ENCODE peak calls at places on chromosomes 7 and 10, in nine cellular contexts. One of them, this sample, is unnamed.

GRCh38 chr7:20828947-20829346 is 42.3 kb upstream of the SP8 start:
- DNase-seq in substantia nigra: no peak
- DNase-seq in HepG2: no peak
- DNase-seq in lower lobe of right lung: no peak
- DNase-seq in GM23338: no peak
- DNase-seq in CD4-positive, alpha-beta T cell: no peak
- DNase-seq in A549: no peak
- DNase-seq in colonic mucosa: no peak
- DNase-seq in CD8-positive, alpha-beta T cell: no peak
- DNase-seq in this sample: no peak

GRCh38 chr7:143321734-143322133 is 5.8 kb downstream of the CLCN1 start:
- DNase-seq in substantia nigra: no peak
- DNase-seq in CD4-positive, alpha-beta T cell: no peak
- DNase-seq in CD8-positive, alpha-beta T cell: no peak
- DNase-seq in colonic mucosa: peak
- DNase-seq in HepG2: no peak
- DNase-seq in lower lobe of right lung: peak
- DNase-seq in A549: no peak
- DNase-seq in GM23338: no peak
- DNase-seq in this sample: no peak

GRCh38 chr10:24223953-24224352 is 15.0 kb downstream of the KIAA1217 start:
- DNase-seq in substantia nigra: no peak
- DNase-seq in CD4-positive, alpha-beta T cell: no peak
- DNase-seq in A549: no peak
- DNase-seq in CD8-positive, alpha-beta T cell: no peak
- DNase-seq in lower lobe of right lung: no peak
- DNase-seq in GM23338: no peak
- DNase-seq in HepG2: no peak
- DNase-seq in colonic mucosa: no peak
- DNase-seq in this sample: no peak

GRCh38 chr10:59073456-59074053 is 102.9 kb upstream of the PHYHIPL start:
- DNase-seq in GM23338: no peak
- DNase-seq in lower lobe of right lung: no peak
- DNase-seq in CD8-positive, alpha-beta T cell: no peak
- DNase-seq in A549: no peak
- DNase-seq in CD4-positive, alpha-beta T cell: no peak
- DNase-seq in substantia nigra: no peak
- DNase-seq in colonic mucosa: no peak
- DNase-seq in HepG2: peak
- DNase-seq in this sample: no peak

GRCh38 chr10:31686566-31686965 is 242.1 kb downstream of the ARHGAP12 start:
- DNase-seq in CD8-positive, alpha-beta T cell: no peak
- DNase-seq in CD4-positive, alpha-beta T cell: no peak
- DNase-seq in lower lobe of right lung: no peak
- DNase-seq in HepG2: no peak
- DNase-seq in substantia nigra: no peak
- DNase-seq in colonic mucosa: no peak
- DNase-seq in A549: no peak
- DNase-seq in GM23338: no peak
- DNase-seq in this sample: no peak

GRCh38 chr7:137992042-137992737 is 9.7 kb downstream of the CREB3L2 start:
- DNase-seq in A549: no peak
- DNase-seq in colonic mucosa: no peak
- DNase-seq in lower lobe of right lung: no peak
- DNase-seq in substantia nigra: no peak
- DNase-seq in GM23338: no peak
- DNase-seq in CD8-positive, alpha-beta T cell: no peak
- DNase-seq in CD4-positive, alpha-beta T cell: no peak
- DNase-seq in HepG2: peak
- DNase-seq in this sample: no peak

GRCh38 chr7:43501881-43502280 is 81.0 kb upstream of the STK17A start:
- DNase-seq in lower lobe of right lung: no peak
- DNase-seq in CD8-positive, alpha-beta T cell: no peak
- DNase-seq in HepG2: peak
- DNase-seq in A549: no peak
- DNase-seq in CD4-positive, alpha-beta T cell: no peak
- DNase-seq in substantia nigra: no peak
- DNase-seq in GM23338: no peak
- DNase-seq in colonic mucosa: no peak
- DNase-seq in this sample: no peak

GRCh38 chr10:78473016-78473415 is 439.4 kb downstream of the RPS24 start:
- DNase-seq in A549: no peak
- DNase-seq in colonic mucosa: no peak
- DNase-seq in HepG2: no peak
- DNase-seq in GM23338: peak
- DNase-seq in CD4-positive, alpha-beta T cell: no peak
- DNase-seq in substantia nigra: no peak
- DNase-seq in CD8-positive, alpha-beta T cell: no peak
- DNase-seq in lower lobe of right lung: no peak
- DNase-seq in this sample: no peak

GRCh38 chr7:88361357-88361756 is 54.7 kb upstream of the STEAP4 start:
- DNase-seq in substantia nigra: no peak
- DNase-seq in GM23338: peak
- DNase-seq in A549: no peak
- DNase-seq in CD4-positive, alpha-beta T cell: no peak
- DNase-seq in lower lobe of right lung: no peak
- DNase-seq in CD8-positive, alpha-beta T cell: no peak
- DNase-seq in colonic mucosa: no peak
- DNase-seq in HepG2: no peak
- DNase-seq in this sample: no peak

GRCh38 chr10:44776181-44776580 is 135.0 kb upstream of the TMEM72 start:
- DNase-seq in HepG2: no peak
- DNase-seq in GM23338: no peak
- DNase-seq in CD8-positive, alpha-beta T cell: no peak
- DNase-seq in CD4-positive, alpha-beta T cell: no peak
- DNase-seq in A549: no peak
- DNase-seq in colonic mucosa: no peak
- DNase-seq in lower lobe of right lung: no peak
- DNase-seq in substantia nigra: no peak
- DNase-seq in this sample: no peak

DNA sequence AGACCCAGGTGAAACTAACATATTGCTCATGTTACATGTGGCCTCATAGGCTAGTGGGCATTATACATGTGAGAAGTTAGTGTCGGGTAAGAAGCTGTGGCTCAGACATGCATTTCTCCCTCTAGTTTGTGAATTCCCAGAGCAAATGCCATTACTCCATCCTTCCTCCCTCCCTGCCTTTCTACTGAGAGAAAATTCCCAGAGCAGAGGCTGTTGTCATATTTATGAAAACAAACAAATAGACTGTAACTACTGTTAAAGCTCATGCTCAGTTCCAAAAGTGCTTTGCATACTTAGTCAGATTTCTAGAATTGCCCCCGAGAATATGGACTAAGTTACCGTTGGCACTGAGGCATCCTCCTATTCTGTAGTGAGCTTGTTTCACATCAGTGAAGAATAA is 29.0 kb downstream of the ZNRF2 start:
- DNase-seq in substantia nigra: no peak
- DNase-seq in GM23338: no peak
- DNase-seq in A549: no peak
- DNase-seq in colonic mucosa: no peak
- DNase-seq in CD8-positive, alpha-beta T cell: no peak
- DNase-seq in HepG2: no peak
- DNase-seq in CD4-positive, alpha-beta T cell: no peak
- DNase-seq in lower lobe of right lung: no peak
- DNase-seq in this sample: no peak
- H3K27ac ChIP-seq in substantia nigra: no peak
- H3K27ac ChIP-seq in GM23338: peak
- H3K27ac ChIP-seq in A549: no peak
- H3K27ac ChIP-seq in colonic mucosa: no peak
- H3K27ac ChIP-seq in CD8-positive, alpha-beta T cell: no peak
- H3K27ac ChIP-seq in HepG2: no peak
- H3K27ac ChIP-seq in CD4-positive, alpha-beta T cell: no peak
- H3K27ac ChIP-seq in lower lobe of right lung: no peak
- H3K27ac ChIP-seq in this sample: no peak

DNA sequence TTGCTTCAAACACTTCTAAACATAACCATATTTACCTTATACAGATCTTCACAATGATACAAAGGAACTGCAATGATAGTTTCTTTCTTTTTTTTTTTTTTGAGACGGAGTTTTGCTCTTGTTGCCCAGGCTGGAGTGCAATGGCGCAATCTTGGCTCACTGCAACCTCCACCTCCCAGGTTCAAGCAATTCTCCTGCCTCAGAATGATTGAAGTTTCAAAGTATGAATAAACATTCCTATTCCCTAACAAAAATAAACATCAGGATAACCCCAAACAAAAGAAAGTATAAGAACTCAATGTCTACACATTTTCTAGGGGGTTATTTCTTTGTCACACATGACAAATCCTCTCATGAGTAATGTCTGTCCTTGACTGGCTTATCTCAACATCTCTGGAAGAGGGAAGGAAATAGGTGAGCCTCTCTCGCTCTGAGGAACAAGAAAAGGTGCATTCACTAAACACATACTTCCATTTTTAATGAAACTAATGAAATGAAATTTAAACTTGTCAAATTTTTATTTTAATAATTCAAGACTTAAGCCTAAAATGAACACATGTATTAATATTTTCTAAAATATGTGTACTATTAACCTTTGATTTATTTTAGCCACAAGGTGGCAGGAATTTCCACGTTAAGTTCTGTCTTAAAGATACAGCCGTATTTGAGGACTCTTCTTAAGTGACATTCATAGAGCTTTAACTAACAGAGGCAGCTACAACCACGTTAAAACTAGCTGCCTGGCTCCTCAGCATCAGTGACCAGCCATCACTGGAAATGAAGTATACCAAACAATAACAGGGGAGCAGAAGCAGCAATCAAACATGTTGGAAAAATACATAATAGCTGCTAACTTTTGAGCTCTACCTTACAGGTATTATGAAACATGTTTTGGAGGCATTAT is 58.3 kb downstream of the MALSU1 start:
- DNase-seq in colonic mucosa: no peak
- DNase-seq in CD4-positive, alpha-beta T cell: no peak
- DNase-seq in CD8-positive, alpha-beta T cell: no peak
- DNase-seq in A549: peak
- DNase-seq in lower lobe of right lung: no peak
- DNase-seq in substantia nigra: no peak
- DNase-seq in GM23338: peak
- DNase-seq in HepG2: peak
- DNase-seq in this sample: no peak
- H3K27ac ChIP-seq in colonic mucosa: no peak
- H3K27ac ChIP-seq in CD4-positive, alpha-beta T cell: no peak
- H3K27ac ChIP-seq in CD8-positive, alpha-beta T cell: no peak
- H3K27ac ChIP-seq in A549: peak
- H3K27ac ChIP-seq in lower lobe of right lung: no peak
- H3K27ac ChIP-seq in substantia nigra: no peak
- H3K27ac ChIP-seq in GM23338: peak
- H3K27ac ChIP-seq in HepG2: peak
- H3K27ac ChIP-seq in this sample: no peak

DNA sequence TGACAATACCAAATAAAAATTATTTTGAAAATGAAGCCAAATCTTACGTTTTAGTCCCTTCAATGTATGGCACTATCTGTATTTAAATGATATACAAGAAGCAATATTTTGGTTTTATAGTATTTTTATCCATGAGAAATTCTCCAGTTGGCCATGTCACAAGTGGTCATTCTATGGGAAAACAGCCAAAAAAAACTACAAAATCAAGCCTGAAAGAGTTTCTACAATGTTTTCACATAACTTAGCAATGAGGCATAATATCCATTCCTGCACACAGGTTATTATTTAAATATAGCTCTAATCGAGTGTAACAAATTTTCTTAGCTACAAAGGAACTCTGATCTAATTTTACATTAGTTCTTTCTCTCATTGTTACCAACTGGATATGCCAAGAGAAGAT is 5.4 kb downstream of the RAB11FIP2 start:
- DNase-seq in GM23338: no peak
- DNase-seq in CD8-positive, alpha-beta T cell: no peak
- DNase-seq in lower lobe of right lung: no peak
- DNase-seq in A549: no peak
- DNase-seq in colonic mucosa: no peak
- DNase-seq in HepG2: no peak
- DNase-seq in CD4-positive, alpha-beta T cell: no peak
- DNase-seq in substantia nigra: no peak
- DNase-seq in this sample: no peak
- H3K27ac ChIP-seq in GM23338: no peak
- H3K27ac ChIP-seq in CD8-positive, alpha-beta T cell: no peak
- H3K27ac ChIP-seq in lower lobe of right lung: no peak
- H3K27ac ChIP-seq in A549: no peak
- H3K27ac ChIP-seq in colonic mucosa: no peak
- H3K27ac ChIP-seq in HepG2: no peak
- H3K27ac ChIP-seq in CD4-positive, alpha-beta T cell: no peak
- H3K27ac ChIP-seq in substantia nigra: no peak
- H3K27ac ChIP-seq in this sample: no peak

DNA sequence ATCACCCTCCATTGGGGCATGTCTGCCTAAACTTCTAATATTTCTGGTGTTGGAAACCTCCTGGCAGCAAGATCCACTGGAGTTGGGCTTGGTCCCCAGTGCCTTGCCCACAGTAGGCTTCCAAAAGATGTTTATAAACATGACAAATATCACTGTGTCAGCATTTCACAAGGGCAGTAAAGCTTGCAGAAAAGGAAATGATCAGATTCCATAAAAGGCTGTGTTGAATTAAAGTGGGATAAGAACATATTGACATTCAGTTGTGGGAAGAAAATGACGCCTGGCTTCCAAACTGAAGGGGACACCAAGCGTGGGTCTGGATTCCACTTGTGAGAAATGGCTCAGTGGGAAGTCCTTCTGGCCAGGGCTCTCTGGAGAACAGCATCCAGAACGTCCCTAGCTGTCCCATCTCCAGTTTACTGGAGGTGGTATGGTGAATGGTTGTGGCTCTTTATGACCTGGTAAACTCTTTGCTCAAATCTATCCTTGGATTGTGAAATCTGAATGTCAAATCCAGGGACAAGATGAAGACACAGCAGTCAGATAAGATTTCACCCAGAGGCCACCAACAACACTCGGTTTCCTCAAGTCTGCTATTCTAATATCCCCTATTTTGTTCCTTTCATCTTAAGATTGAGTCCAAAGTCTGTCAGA is 287.2 kb downstream of the TNS3 start:
- DNase-seq in colonic mucosa: peak
- DNase-seq in GM23338: no peak
- DNase-seq in A549: no peak
- DNase-seq in HepG2: no peak
- DNase-seq in CD8-positive, alpha-beta T cell: no peak
- DNase-seq in substantia nigra: no peak
- DNase-seq in CD4-positive, alpha-beta T cell: no peak
- DNase-seq in lower lobe of right lung: no peak
- DNase-seq in this sample: no peak
- H3K27ac ChIP-seq in colonic mucosa: peak
- H3K27ac ChIP-seq in GM23338: no peak
- H3K27ac ChIP-seq in A549: no peak
- H3K27ac ChIP-seq in HepG2: no peak
- H3K27ac ChIP-seq in CD8-positive, alpha-beta T cell: no peak
- H3K27ac ChIP-seq in substantia nigra: no peak
- H3K27ac ChIP-seq in CD4-positive, alpha-beta T cell: no peak
- H3K27ac ChIP-seq in lower lobe of right lung: peak
- H3K27ac ChIP-seq in this sample: peak

DNA sequence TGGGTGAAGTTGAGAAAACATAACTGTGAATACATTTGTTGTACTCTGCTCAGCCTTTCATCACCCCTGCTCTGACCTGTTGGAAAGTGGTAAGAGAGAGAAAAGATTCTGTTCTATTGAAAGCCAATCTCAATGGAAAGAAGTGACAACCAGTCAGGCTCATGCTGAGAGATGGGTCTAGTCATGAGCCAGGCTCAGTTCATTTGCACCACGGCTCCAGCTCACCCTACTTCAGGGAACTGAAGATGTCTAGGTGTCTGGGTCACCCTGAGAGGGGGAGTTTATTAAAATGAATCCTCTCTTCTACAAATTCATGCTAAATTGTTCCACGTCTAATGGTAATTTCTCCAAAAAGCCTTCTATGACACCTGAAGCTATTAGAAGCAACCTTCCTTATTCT is 12.1 kb upstream of the FAS start:
- DNase-seq in GM23338: no peak
- DNase-seq in colonic mucosa: no peak
- DNase-seq in lower lobe of right lung: no peak
- DNase-seq in A549: no peak
- DNase-seq in HepG2: no peak
- DNase-seq in substantia nigra: no peak
- DNase-seq in CD8-positive, alpha-beta T cell: no peak
- DNase-seq in CD4-positive, alpha-beta T cell: no peak
- DNase-seq in this sample: no peak
- H3K27ac ChIP-seq in GM23338: no peak
- H3K27ac ChIP-seq in colonic mucosa: no peak
- H3K27ac ChIP-seq in lower lobe of right lung: peak
- H3K27ac ChIP-seq in A549: no peak
- H3K27ac ChIP-seq in HepG2: no peak
- H3K27ac ChIP-seq in substantia nigra: no peak
- H3K27ac ChIP-seq in CD8-positive, alpha-beta T cell: no peak
- H3K27ac ChIP-seq in CD4-positive, alpha-beta T cell: no peak
- H3K27ac ChIP-seq in this sample: no peak